ENCODE peak calls at places on chromosome 1, in five cellular contexts. One of them, this sample, is unnamed.

GRCh38 chr1:87644500-87645245 is 316.0 kb downstream of the LMO4 start:
- DNase-seq in nucleus accumbens: no peak
- DNase-seq in Caco-2: no peak
- DNase-seq in nephron progenitor cell: no peak
- DNase-seq in left colon: no peak
- DNase-seq in this sample: peak

GRCh38 chr1:153728305-153729066 is 636 bp downstream of the INTS3 start:
- DNase-seq in nucleus accumbens: peak
- DNase-seq in Caco-2: peak
- DNase-seq in nephron progenitor cell: peak
- DNase-seq in left colon: peak
- DNase-seq in this sample: peak

GRCh38 chr1:236259043-236259442 is 22.7 kb downstream of the ERO1B start:
- DNase-seq in nucleus accumbens: no peak
- DNase-seq in Caco-2: no peak
- DNase-seq in nephron progenitor cell: no peak
- DNase-seq in left colon: no peak
- DNase-seq in this sample: no peak

GRCh38 chr1:204780682-204781081 is 90.0 kb upstream of the NFASC start:
- DNase-seq in nucleus accumbens: no peak
- DNase-seq in Caco-2: no peak
- DNase-seq in nephron progenitor cell: no peak
- DNase-seq in left colon: no peak
- DNase-seq in this sample: no peak

GRCh38 chr1:63411081-63411480 is 43.7 kb downstream of the ALG6 start:
- DNase-seq in nucleus accumbens: no peak
- DNase-seq in Caco-2: no peak
- DNase-seq in nephron progenitor cell: no peak
- DNase-seq in left colon: no peak
- DNase-seq in this sample: peak

GRCh38 chr1:198598796-198599321 is 40.0 kb upstream of the PTPRC start:
- DNase-seq in nucleus accumbens: no peak
- DNase-seq in Caco-2: no peak
- DNase-seq in nephron progenitor cell: peak
- DNase-seq in left colon: no peak
- DNase-seq in this sample: no peak

GRCh38 chr1:2103266-2103900 is 53.2 kb downstream of the PRKCZ start:
- DNase-seq in nucleus accumbens: no peak
- DNase-seq in Caco-2: no peak
- DNase-seq in nephron progenitor cell: no peak
- DNase-seq in left colon: no peak
- DNase-seq in this sample: no peak

GRCh38 chr1:32652244-32652962 is 1.4 kb downstream of the RBBP4 start:
- DNase-seq in nucleus accumbens: no peak
- DNase-seq in Caco-2: no peak
- DNase-seq in nephron progenitor cell: no peak
- DNase-seq in left colon: no peak
- DNase-seq in this sample: no peak

GRCh38 chr1:20604678-20605077 is 15.8 kb downstream of the CDA start:
- DNase-seq in nucleus accumbens: no peak
- DNase-seq in Caco-2: no peak
- DNase-seq in nephron progenitor cell: no peak
- DNase-seq in left colon: peak
- DNase-seq in this sample: no peak

GRCh38 chr1:81044708-81045107 is 756.0 kb upstream of the ADGRL2 start:
- DNase-seq in nucleus accumbens: no peak
- DNase-seq in Caco-2: no peak
- DNase-seq in nephron progenitor cell: no peak
- DNase-seq in left colon: no peak
- DNase-seq in this sample: no peak

This sample was measured in cardiac muscle cell.